ENCODE peak calls at places on chromosome 12, in seven cellular contexts. T is effector memory CD8-positive, alpha-beta T cell; V is T follicular helper cell; B is body of pancreas; Z is activated CD4-positive, alpha-beta T cell treated with anti-CD3 and anti-CD28 coated beads, Interleukin-2, amount 50 U/mL, for 24 hours; Y is NCI-H1092; P is posterior vena cava. A is an unnamed sample.

GRCh38 chr12:125267114-125267513 is 201.9 kb downstream of the AACS start:
- DNase-seq in Z (no peak), Y (no peak), V (no peak), P (peak), B (no peak), T (no peak), A (no peak)

GRCh38 chr12:91179315-91179714 is 3.3 kb downstream of the DCN start:
- DNase-seq in B (no peak), Z (no peak), T (no peak), Y (no peak), P (no peak), V (no peak), A (no peak)

GRCh38 chr12:38721611-38722252 is 183.7 kb downstream of the CPNE8 start:
- DNase-seq in Z (no peak), V (no peak), T (no peak), Y (no peak), P (no peak), B (no peak), A (no peak)

GRCh38 chr12:58321414-58321813 is 380.0 kb downstream of the ATP23 start:
- DNase-seq in B (no peak), Z (no peak), Y (no peak), P (no peak), T (no peak), V (no peak), A (peak)

GRCh38 chr12:119153477-119154434 is 25.0 kb upstream of the HSPB8 start:
- DNase-seq in B (peak), V (no peak), T (no peak), Y (no peak), Z (no peak), P (peak), A (peak)

GRCh38 chr12:75782182-75782581 is 249.4 kb downstream of the PHLDA1 start:
- DNase-seq in B (no peak), Z (no peak), V (no peak), T (no peak), P (no peak), Y (no peak), A (no peak)

GRCh38 chr12:65881965-65882413 is 57.7 kb downstream of the HMGA2 start:
- DNase-seq in Y (no peak), V (no peak), Z (no peak), T (no peak), P (peak), B (peak), A (peak)

GRCh38 chr12:32809196-32809595 is 53.5 kb upstream of the YARS2 start:
- DNase-seq in P (no peak), T (no peak), B (no peak), Y (no peak), V (no peak), Z (no peak), A (no peak)

GRCh38 chr12:112096667-112097066 is 11.9 kb downstream of the NAA25 start:
- DNase-seq in Z (peak), Y (no peak), B (no peak), P (no peak), V (no peak), T (no peak), A (no peak)

GRCh38 chr12:131287938-131288797 is 334.5 kb downstream of the ADGRD1 start:
- DNase-seq in V (no peak), Y (no peak), Z (no peak), P (peak), B (no peak), T (no peak), A (no peak)

GRCh38 chr12:31897791-31898503 is 61.3 kb upstream of the RESF1 start:
- DNase-seq in V (no peak), T (peak), Z (no peak), B (peak), P (no peak), Y (peak), A (peak)

GRCh38 chr12:106428379-106428778 is 70.8 kb downstream of the POLR3B start:
- DNase-seq in B (peak), Y (no peak), P (no peak), Z (no peak), V (no peak), T (no peak), A (no peak)

GRCh38 chr12:22283006-22283506 is 51.5 kb downstream of the ST8SIA1 start:
- DNase-seq in T (no peak), P (no peak), V (no peak), Z (no peak), B (no peak), Y (no peak), A (no peak)

GRCh38 chr12:131710464-131711457 is at the start of gene SFSWAP:
- DNase-seq in Y (peak), T (peak), B (peak), V (peak), Z (peak), P (peak), A (peak)

GRCh38 chr12:80216890-80217559 is 117.7 kb downstream of the OTOGL start:
- DNase-seq in B (no peak), Y (no peak), Z (no peak), V (no peak), P (no peak), T (no peak), A (no peak)

GRCh38 chr12:51846209-51846779 is 2.2 kb downstream of the FIGNL2 start:
- DNase-seq in B (no peak), V (no peak), P (no peak), T (no peak), Y (no peak), Z (no peak), A (no peak)

GRCh38 chr12:124510301-124510970 is 57.0 kb downstream of the NCOR2 start:
- DNase-seq in Z (no peak), V (no peak), B (peak), Y (no peak), T (no peak), P (no peak), A (no peak)

GRCh38 chr12:49824886-49825285 is 3.3 kb downstream of the NCKAP5L start:
- DNase-seq in P (no peak), T (no peak), Z (no peak), Y (no peak), V (no peak), B (no peak), A (peak)

GRCh38 chr12:89073659-89074058 is 278.6 kb downstream of the DUSP6 start:
- DNase-seq in Z (no peak), B (no peak), Y (no peak), T (no peak), V (no peak), P (no peak), A (no peak)

GRCh38 chr12:105067511-105068031 is 16.7 kb downstream of the ALDH1L2 start:
- DNase-seq in B (no peak), V (no peak), T (no peak), P (no peak), Y (peak), Z (no peak), A (no peak)

GRCh38 chr12:54294914-54295566 is 5.8 kb downstream of the NFE2 start:
- DNase-seq in Z (no peak), P (no peak), T (no peak), V (no peak), B (no peak), Y (no peak), A (no peak)

GRCh38 chr12:117875652-117876491 is 92.9 kb downstream of the KSR2 start:
- DNase-seq in B (no peak), V (peak), T (no peak), Z (no peak), Y (peak), P (no peak), A (no peak)

GRCh38 chr12:82299617-82300016 is 58.6 kb downstream of the CCDC59 start:
- DNase-seq in B (no peak), V (no peak), P (no peak), T (no peak), Y (no peak), Z (no peak), A (no peak)

GRCh38 chr12:1918875-1919236 is 404 bp upstream of the CACNA2D4 start:
- DNase-seq in P (no peak), B (no peak), Z (no peak), T (no peak), V (no peak), Y (no peak), A (no peak)

GRCh38 chr12:18045446-18046001 is 44.5 kb downstream of the RERGL start:
- DNase-seq in P (no peak), T (no peak), V (no peak), Y (no peak), Z (no peak), B (no peak), A (no peak)

GRCh38 chr12:65499167-65499566 is 220.7 kb downstream of the MSRB3 start:
- DNase-seq in B (no peak), Y (no peak), Z (no peak), T (no peak), V (no peak), P (no peak), A (no peak)

GRCh38 chr12:104454997-104455396 is 1.8 kb upstream of the CHST11 start:
- DNase-seq in V (no peak), Z (no peak), Y (no peak), P (no peak), T (no peak), B (no peak), A (no peak)

GRCh38 chr12:52423661-52424503 is 10.3 kb downstream of the KRT75 start:
- DNase-seq in T (no peak), Y (no peak), Z (no peak), V (no peak), B (no peak), P (no peak), A (no peak)

GRCh38 chr12:128619263-128619662 is 204.5 kb downstream of the SLC15A4 start:
- DNase-seq in Z (no peak), Y (no peak), V (no peak), T (no peak), P (no peak), B (no peak), A (no peak)

GRCh38 chr12:117309276-117309885 is 52.0 kb downstream of the NOS1 start:
- DNase-seq in B (no peak), T (no peak), P (no peak), V (no peak), Z (no peak), Y (no peak), A (no peak)

GRCh38 chr12:128771681-128772080 is 52.1 kb downstream of the SLC15A4 start:
- DNase-seq in P (no peak), T (no peak), V (no peak), Y (no peak), Z (no peak), B (no peak), A (peak)

GRCh38 chr12:62919827-62920226 is 15.1 kb downstream of the PPM1H start:
- DNase-seq in P (no peak), V (no peak), T (no peak), Y (peak), B (peak), Z (no peak), A (no peak)

GRCh38 chr12:121391619-121392324 is 8.1 kb upstream of the RNF34 start:
- DNase-seq in Y (no peak), B (no peak), Z (peak), T (no peak), V (no peak), P (no peak), A (peak)

GRCh38 chr12:10497602-10498001 is 8.1 kb upstream of the EIF2S3B start:
- DNase-seq in P (no peak), Z (no peak), T (peak), Y (no peak), V (no peak), B (no peak), A (no peak)

GRCh38 chr12:56991319-56991906 is 14.9 kb downstream of the ZBTB39 start:
- DNase-seq in B (no peak), P (no peak), Y (no peak), Z (no peak), T (no peak), V (no peak), A (peak)

GRCh38 chr12:27516625-27517024 is 7.4 kb upstream of the PPFIBP1 start:
- DNase-seq in B (no peak), V (no peak), Z (no peak), P (no peak), T (no peak), Y (no peak), A (no peak)

GRCh38 chr12:117333331-117334000 is 28.0 kb downstream of the NOS1 start:
- DNase-seq in P (no peak), Y (no peak), T (no peak), Z (no peak), B (no peak), V (no peak), A (peak)

GRCh38 chr12:72876092-72876491 is 603.9 kb downstream of the TRHDE start:
- DNase-seq in P (no peak), B (no peak), Z (no peak), T (no peak), V (no peak), Y (no peak), A (no peak)

A was measured in MV-4-11.